ENCODE peak calls at places on chromosomes 2 and 18, in seven cellular contexts. W is GM19239; T is HFF-Myc; P is COR-L47; B is AG08396; S is Right ventricle myocardium inferior; L is CD8-positive, alpha-beta T cell. O is an unnamed sample.
A peak's percentile ranks its signal among the peaks of the same experiment; 100 is the strongest.

GRCh38 chr2:18317017-18317416 is 243.4 kb downstream of the RDH14 start:
- DNase-seq in W (no peak), T (no peak), P (no peak), B (no peak), S (no peak), L (no peak), O (no peak)

GRCh38 chr2:239548965-239549595 is 148.3 kb upstream of the HDAC4 start:
- DNase-seq in W (no peak), T (no peak), P (no peak), B (no peak), S (peak; percentile 33), L (no peak), O (no peak)

GRCh38 chr2:10378189-10378588 is 69.9 kb downstream of the ODC1 start:
- DNase-seq in W (peak; percentile 83), T (no peak), P (peak; percentile 11), B (no peak), S (no peak), L (peak; percentile 66), O (no peak)

GRCh38 chr2:191976436-191976835 is 129.5 kb upstream of the CAVIN2 start:
- DNase-seq in W (no peak), T (peak; percentile 17), P (no peak), B (peak; percentile 2), S (no peak), L (no peak), O (peak; percentile 30)

GRCh38 chr2:16745466-16745865 is 79.8 kb upstream of the CYRIA start:
- DNase-seq in W (no peak), T (no peak), P (no peak), B (no peak), S (no peak), L (no peak), O (no peak)

GRCh38 chr2:88049601-88050000 is 6.0 kb downstream of the KRCC1 start:
- DNase-seq in W (no peak), T (no peak), P (no peak), B (no peak), S (no peak), L (no peak), O (no peak)

GRCh38 chr18:7452331-7452730 is 114.8 kb upstream of the PTPRM start:
- DNase-seq in W (no peak), T (no peak), P (peak; percentile 25), B (peak; percentile 67), S (no peak), L (no peak), O (peak; percentile 38)

GRCh38 chr2:188897096-188897495 is 77.1 kb upstream of the COL3A1 start:
- DNase-seq in W (no peak), T (no peak), P (no peak), B (peak; percentile 39), S (no peak), L (no peak), O (no peak)

GRCh38 chr2:175804130-175804529 is 197.9 kb downstream of the LNPK start:
- DNase-seq in W (no peak), T (no peak), P (no peak), B (no peak), S (no peak), L (no peak), O (no peak)

GRCh38 chr2:10223932-10224720 is 78.6 kb upstream of the HPCAL1 start:
- DNase-seq in W (no peak), T (no peak), P (no peak), B (no peak), S (no peak), L (no peak), O (no peak)

GRCh38 chr2:99970292-99970868 is 172.0 kb downstream of the AFF3 start:
- DNase-seq in W (no peak), T (no peak), P (no peak), B (no peak), S (no peak), L (no peak), O (no peak)

GRCh38 chr2:172427256-172427989 is at the start of gene ITGA6:
- DNase-seq in W (peak; percentile 43), T (no peak), P (peak; percentile 81), B (peak; percentile 88), S (peak; percentile 85), L (peak; percentile 85), O (peak; percentile 80)

GRCh38 chr2:100073110-100073509 is 69.3 kb downstream of the AFF3 start:
- DNase-seq in W (no peak), T (no peak), P (no peak), B (no peak), S (no peak), L (no peak), O (no peak)

GRCh38 chr18:62551972-62552513 is 29.2 kb downstream of the ZCCHC2 start:
- DNase-seq in W (no peak), T (no peak), P (no peak), B (no peak), S (no peak), L (no peak), O (no peak)

GRCh38 chr2:96831679-96832078 is 12.1 kb downstream of the ANKRD23 start:
- DNase-seq in W (no peak), T (no peak), P (no peak), B (no peak), S (no peak), L (no peak), O (no peak)

GRCh38 chr2:137943035-137943830 is 21.0 kb upstream of the HNMT start:
- DNase-seq in W (no peak), T (no peak), P (no peak), B (no peak), S (no peak), L (no peak), O (no peak)

GRCh38 chr2:235765181-235765820 is 271.5 kb downstream of the AGAP1 start:
- DNase-seq in W (no peak), T (peak; percentile 71), P (no peak), B (peak; percentile 45), S (peak; percentile 50), L (no peak), O (peak; percentile 96)

GRCh38 chr2:225771691-225772090 is 372.2 kb downstream of the NYAP2 start:
- DNase-seq in W (no peak), T (no peak), P (no peak), B (no peak), S (no peak), L (no peak), O (no peak)

GRCh38 chr18:71189581-71189980 is 900.7 kb downstream of the SOCS6 start:
- DNase-seq in W (no peak), T (no peak), P (no peak), B (no peak), S (no peak), L (no peak), O (no peak)

GRCh38 chr2:30862054-30862651 is 54.9 kb upstream of the CAPN13 start:
- DNase-seq in W (peak; percentile 31), T (peak; percentile 44), P (peak; percentile 69), B (peak; percentile 61), S (no peak), L (no peak), O (peak; percentile 73)

GRCh38 chr2:52936029-52936428 is 831.6 kb upstream of the CHAC2 start:
- DNase-seq in W (no peak), T (no peak), P (no peak), B (no peak), S (no peak), L (no peak), O (no peak)

GRCh38 chr2:78654941-78655340 is 370.6 kb upstream of the REG3G start:
- DNase-seq in W (no peak), T (no peak), P (no peak), B (no peak), S (peak; percentile 45), L (no peak), O (no peak)

GRCh38 chr2:45450633-45451032 is 160.4 kb downstream of the SRBD1 start:
- DNase-seq in W (no peak), T (no peak), P (no peak), B (no peak), S (no peak), L (no peak), O (no peak)

O was measured in Daoy.